ENCODE peak calls at places on chromosomes 11 and 22, in four cellular contexts. K is IMR-90, A is K562, C is neural progenitor cell. R is an unnamed sample. For H3K9me3 and H3K36me3, the result is how much of the 10 kb centered on the place peaks cover.

GRCh38 chr11:104799251-104799650 is 99.0 kb downstream of the CASP12 start:
- DNase-seq in K (no peak), C (no peak), A (no peak), R (no peak)

GRCh38 chr22:25134028-25134427 is 65.6 kb upstream of the CRYBB3 start:
- DNase-seq in A (no peak), C (no peak), K (no peak), R (no peak)

GRCh38 chr22:40898850-40899357 is 37.0 kb upstream of the DNAJB7 start:
- DNase-seq in A (peak), C (peak), K (peak), R (peak)

GRCh38 chr11:10669258-10670033 is 24.1 kb downstream of the IRAG1 start:
- DNase-seq in C (no peak), K (peak), A (no peak), R (peak)

GRCh38 chr11:16902979-16903378 is 111.2 kb downstream of the PLEKHA7 start:
- DNase-seq in A (no peak), K (no peak), C (no peak), R (peak)

GRCh38 chr11:36672815-36673450 is 74.9 kb upstream of the RAG2 start:
- DNase-seq in A (peak), C (peak), K (peak), R (peak)

GRCh38 chr11:9600651-9601040 is 27.2 kb downstream of the WEE1 start:
- DNase-seq in C (no peak), K (peak), A (no peak), R (no peak)

GRCh38 chr11:114075891-114076441 is 16.5 kb downstream of the ZBTB16 start:
- DNase-seq in A (peak), K (peak), C (peak), R (peak)

GRCh38 chr22:25148149-25148691 is 51.4 kb upstream of the CRYBB3 start:
- DNase-seq in C (peak), K (no peak), A (peak), R (no peak)

GRCh38 chr22:45163074-45163416 is 680 bp upstream of the NUP50 start:
- DNase-seq in K (peak), C (peak), A (peak), R (peak)

GRCh38 chr11:45802531-45803317 is 2.2 kb upstream of the SLC35C1 start:
- DNase-seq in C (no peak), K (no peak), A (no peak), R (no peak)

GRCh38 chr11:91243630-91244029 is 981.0 kb upstream of the FAT3 start:
- DNase-seq in K (no peak), A (no peak), C (no peak), R (peak)

GRCh38 chr11:111206472-111206871 is 39.1 kb upstream of the POU2AF2 start:
- DNase-seq in C (no peak), K (peak), A (no peak), R (no peak)

GRCh38 chr11:128575956-128576340 is 11.4 kb downstream of the ETS1 start:
- DNase-seq in K (peak), A (no peak), C (no peak), R (no peak)

GRCh38 chr11:130383363-130384168 is 44.8 kb downstream of the ADAMTS8 start:
- DNase-seq in C (no peak), K (peak), A (no peak), R (no peak)

GRCh38 chr11:130832571-130833432 is 83.5 kb downstream of the SNX19 start:
- DNase-seq in C (no peak), A (no peak), K (peak), R (peak)

GRCh38 chr11:17532814-17533213 is 11.4 kb downstream of the USH1C start:
- DNase-seq in K (no peak), C (no peak), A (no peak), R (no peak)

GRCh38 chr11:117195761-117196160 is 3.4 kb upstream of the TAGLN start:
- DNase-seq in A (no peak), C (no peak), K (no peak), R (no peak)

GRCh38 chr11:71936825-71937224 is 8.0 kb downstream of the RNF121 start:
- DNase-seq in K (peak), C (no peak), A (no peak), R (no peak)

GRCh38 chr22:43928418-43929307 is 5.1 kb downstream of the PNPLA3 start:
- DNase-seq in A (no peak), K (no peak), C (no peak), R (no peak)

GRCh38 chr11:74672956-74673895 is 58.0 kb downstream of the CHRDL2 start:
- DNase-seq in K (peak), C (no peak), A (peak), R (peak)

GRCh38 chr22:16717699-16718558 is 107.3 kb downstream of the XKR3 start:
- DNase-seq in K (no peak), C (no peak), A (peak), R (no peak)

GRCh38 chr11:130295657-130296056 is 19.1 kb downstream of the ZBTB44 start:
- DNase-seq in A (no peak), C (peak), K (no peak), R (no peak)

GRCh38 chr11:98153752-98154151 is 867.0 kb upstream of the CNTN5 start:
- DNase-seq in C (no peak), K (no peak), A (no peak), R (no peak)

GRCh38 chr11:42098075-42098474 is 638.6 kb upstream of the LRRC4C start:
- DNase-seq in A (no peak), C (no peak), K (no peak), R (no peak)

GRCh38 chr11:45982656-45983470 is 60.4 kb downstream of the LARGE2 start:
- DNase-seq in A (peak), K (peak), C (peak), R (peak)

GRCh38 chr22:28976588-28976987 is 85.0 kb downstream of the C22orf31 start:
- DNase-seq in K (peak), A (no peak), C (no peak), R (peak)

GRCh38 chr22:40951795-40952602 is 821 bp downstream of the RBX1 start:
- DNase-seq in K (peak), C (no peak), A (peak), R (peak)

GRCh38 chr11:126194121-126194543 is 17.3 kb downstream of the RPUSD4 start:
- DNase-seq in C (peak), A (peak), K (peak), R (peak)

GRCh38 chr11:11722861-11723260 is 101.1 kb upstream of the GALNT18 start:
- DNase-seq in K (no peak), C (no peak), A (no peak), R (no peak)
- TF ChIP-seq CTCF in K (no peak), C (peak), A (no peak), R (no peak)

GRCh38 chr22:48855593-48856307 is 971.9 kb downstream of the BRD1 start:
- DNase-seq in A (no peak), K (no peak), C (no peak), R (no peak)
- H3K9me3 ChIP-seq in A (under half), K (half or more), C (under half), R (under half)

GRCh38 chr11:121538054-121538453 is 85.3 kb upstream of the SORL1-AS1 start:
- DNase-seq in A (no peak), C (no peak), K (no peak), R (no peak)

GRCh38 chr11:121533556-121534050 is 80.8 kb upstream of the SORL1-AS1 start:
- DNase-seq in K (no peak), C (no peak), A (no peak), R (no peak)

GRCh38 chr11:121536116-121536515 is 83.3 kb upstream of the SORL1-AS1 start:
- DNase-seq in C (no peak), A (no peak), K (no peak), R (no peak)

GRCh38 chr11:121534131-121535093 is 81.6 kb upstream of the SORL1-AS1 start:
- DNase-seq in C (no peak), A (no peak), K (peak), R (peak)

GRCh38 chr11:121535122-121535796 is 82.5 kb upstream of the SORL1-AS1 start:
- DNase-seq in C (no peak), A (no peak), K (peak), R (no peak)
- H3K36me3 ChIP-seq in C (under half), A (under half), K (under half), R (under half)

GRCh38 chr11:68010058-68011041 is at the start of gene ALDH3B1:
- DNase-seq in C (peak), A (peak), K (peak), R (no peak)

GRCh38 chr11:68008381-68009337 is 1.5 kb upstream of the ALDH3B1 start:
- DNase-seq in K (no peak), A (no peak), C (no peak), R (no peak)

GRCh38 chr11:68007498-68008380 is 2.4 kb upstream of the ALDH3B1 start:
- DNase-seq in C (no peak), A (no peak), K (no peak), R (no peak)

GRCh38 chr11:68011046-68011943 is 1.2 kb downstream of the ALDH3B1 start:
- DNase-seq in K (no peak), A (no peak), C (no peak), R (no peak)

GRCh38 chr11:68009391-68010000 is 631 bp upstream of the ALDH3B1 start:
- DNase-seq in K (peak), C (no peak), A (peak), R (no peak)
- TF ChIP-seq CTCF in K (peak), C (no peak), A (peak), R (peak)

GRCh38 chr22:47472636-47473035 is 710.2 kb downstream of the TBC1D22A start:
- DNase-seq in C (no peak), A (no peak), K (no peak), R (no peak)
- H3K9me3 ChIP-seq in C (under half), A (under half), K (under half), R (under half)

DNA sequence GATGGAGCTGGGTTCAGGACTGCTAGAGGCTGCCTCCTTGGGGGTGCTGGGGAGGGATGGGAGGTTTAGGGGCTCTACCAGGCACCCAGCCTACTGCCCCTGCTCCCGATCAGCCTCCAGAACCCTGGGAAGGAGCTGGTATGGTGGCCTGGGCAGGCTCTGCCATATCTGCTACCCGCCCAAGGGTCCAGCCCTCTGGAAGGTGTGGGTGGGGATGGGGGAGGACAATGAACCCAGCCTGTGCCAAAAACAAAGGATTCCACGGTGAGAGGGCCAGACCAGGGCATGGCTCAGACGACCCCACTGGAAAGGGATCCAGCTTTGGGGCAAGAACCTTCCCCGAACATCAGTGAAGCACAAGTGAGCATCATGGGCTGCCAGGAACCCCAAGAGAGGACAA is 3.0 kb downstream of the CASTOR1 start:
- DNase-seq in A (no peak), C (no peak), K (no peak), R (no peak)
- H3K36me3 ChIP-seq in A (under half), C (under half), K (under half), R (under half)

GRCh38 chr11:69212121-69213110 is 56.7 kb downstream of the SMIM38 start:
- DNase-seq in A (peak), C (peak), K (no peak), R (no peak)
- TF ChIP-seq CTCF in A (peak), C (peak), K (peak), R (peak)

R was measured in A673.